ENCODE peak calls at places on chromosome 1, in seven cellular contexts. I is stomach, A is fibroblast of pulmonary artery, G is mammary epithelial cell, O is right atrium auricular region, K is IMR-90, E is ovary. Y is an unnamed sample.

GRCh38 chr1:241473026-241473425 is 46.5 kb downstream of the FH start:
- DNase-seq in I (no peak), A (no peak), G (no peak), O (no peak), K (no peak), E (no peak), Y (no peak)

GRCh38 chr1:107804134-107804533 is 160.8 kb downstream of the VAV3 start:
- DNase-seq in I (no peak), A (no peak), G (no peak), O (no peak), K (no peak), E (no peak), Y (no peak)

GRCh38 chr1:114126696-114127095 is 27.0 kb downstream of the SYT6 start:
- DNase-seq in I (no peak), A (no peak), G (no peak), O (no peak), K (no peak), E (no peak), Y (no peak)

GRCh38 chr1:26284597-26285351 is 4.9 kb downstream of the SH3BGRL3 start:
- DNase-seq in I (peak), A (peak), G (peak), O (peak), K (peak), E (peak), Y (peak)

GRCh38 chr1:89854140-89854539 is 33.3 kb downstream of the LRRC8D start:
- DNase-seq in I (no peak), A (no peak), G (no peak), O (no peak), K (no peak), E (no peak), Y (no peak)

GRCh38 chr1:173139706-173140105 is 67.4 kb downstream of the TNFSF4 start:
- DNase-seq in I (no peak), A (no peak), G (no peak), O (no peak), K (no peak), E (no peak), Y (no peak)

GRCh38 chr1:6512245-6512907 is 20.9 kb upstream of the PLEKHG5 start:
- DNase-seq in I (no peak), A (no peak), G (no peak), O (no peak), K (no peak), E (no peak), Y (no peak)

GRCh38 chr1:9753121-9753531 is 70.6 kb downstream of the CLSTN1 start:
- DNase-seq in I (no peak), A (peak), G (peak), O (no peak), K (peak), E (peak), Y (peak)

GRCh38 chr1:24329797-24330543 is 10.8 kb downstream of the GRHL3 start:
- DNase-seq in I (no peak), A (peak), G (peak), O (no peak), K (peak), E (no peak), Y (no peak)

GRCh38 chr1:214791961-214792360 is 189.0 kb downstream of the CENPF start:
- DNase-seq in I (no peak), A (peak), G (no peak), O (no peak), K (peak), E (no peak), Y (peak)

GRCh38 chr1:84889437-84889836 is 3.6 kb downstream of the LPAR3 start:
- DNase-seq in I (no peak), A (peak), G (no peak), O (no peak), K (no peak), E (no peak), Y (no peak)

GRCh38 chr1:2777428-2778219 is 23.9 kb downstream of the TTC34 start:
- DNase-seq in I (no peak), A (no peak), G (no peak), O (no peak), K (no peak), E (no peak), Y (no peak)

GRCh38 chr1:36553591-36554417 is 71.1 kb upstream of the CSF3R start:
- DNase-seq in I (peak), A (peak), G (peak), O (no peak), K (peak), E (peak), Y (peak)

GRCh38 chr1:24643362-24644346 is 552 bp downstream of the SRRM1 start:
- DNase-seq in I (peak), A (no peak), G (peak), O (no peak), K (no peak), E (no peak), Y (no peak)

GRCh38 chr1:2119886-2120285 is 69.7 kb downstream of the PRKCZ start:
- DNase-seq in I (no peak), A (no peak), G (no peak), O (no peak), K (no peak), E (no peak), Y (no peak)

GRCh38 chr1:86833461-86834215 is 80.3 kb downstream of the SELENOF start:
- DNase-seq in I (peak), A (peak), G (peak), O (peak), K (peak), E (peak), Y (peak)

GRCh38 chr1:177487481-177487880 is 316.7 kb downstream of the BRINP2 start:
- DNase-seq in I (no peak), A (no peak), G (no peak), O (no peak), K (no peak), E (no peak), Y (no peak)

GRCh38 chr1:118659646-118660045 is 328.5 kb downstream of the TBX15 start:
- DNase-seq in I (no peak), A (no peak), G (no peak), O (no peak), K (no peak), E (no peak), Y (no peak)

GRCh38 chr1:19926296-19927129 is 3.1 kb upstream of the PLA2G2E start:
- DNase-seq in I (no peak), A (peak), G (peak), O (no peak), K (no peak), E (no peak), Y (no peak)

GRCh38 chr1:234589854-234590620 is 19.9 kb downstream of the IRF2BP2 start:
- DNase-seq in I (no peak), A (no peak), G (peak), O (no peak), K (no peak), E (no peak), Y (no peak)

GRCh38 chr1:234588402-234588801 is 21.6 kb downstream of the IRF2BP2 start:
- DNase-seq in I (no peak), A (no peak), G (no peak), O (no peak), K (no peak), E (no peak), Y (peak)

GRCh38 chr1:234591131-234591530 is 18.8 kb downstream of the IRF2BP2 start:
- DNase-seq in I (no peak), A (no peak), G (no peak), O (no peak), K (no peak), E (no peak), Y (no peak)

GRCh38 chr1:234586892-234587445 is 23.0 kb downstream of the IRF2BP2 start:
- DNase-seq in I (no peak), A (no peak), G (no peak), O (peak), K (no peak), E (no peak), Y (no peak)

GRCh38 chr1:234589064-234589765 is 20.8 kb downstream of the IRF2BP2 start:
- DNase-seq in I (no peak), A (no peak), G (peak), O (peak), K (no peak), E (no peak), Y (no peak)
- H3K4me3 ChIP-seq in I (no peak), A (no peak), G (no peak), O (no peak), K (no peak), E (no peak), Y (no peak)

GRCh38 chr1:31335007-31335406 is 37.9 kb downstream of the FABP3 start:
- DNase-seq in I (no peak), A (peak), G (peak), O (no peak), K (peak), E (no peak), Y (peak)
- TF ChIP-seq CTCF in I (peak), A (peak), G (peak), O (no peak), K (peak), E (peak), Y (peak)

GRCh38 chr1:199242162-199242561 is 603.3 kb downstream of the PTPRC start:
- DNase-seq in I (no peak), A (no peak), G (no peak), O (no peak), K (no peak), E (no peak), Y (no peak)
- H3K4me3 ChIP-seq in I (no peak), A (no peak), G (no peak), O (no peak), K (no peak), E (no peak), Y (no peak)

DNA sequence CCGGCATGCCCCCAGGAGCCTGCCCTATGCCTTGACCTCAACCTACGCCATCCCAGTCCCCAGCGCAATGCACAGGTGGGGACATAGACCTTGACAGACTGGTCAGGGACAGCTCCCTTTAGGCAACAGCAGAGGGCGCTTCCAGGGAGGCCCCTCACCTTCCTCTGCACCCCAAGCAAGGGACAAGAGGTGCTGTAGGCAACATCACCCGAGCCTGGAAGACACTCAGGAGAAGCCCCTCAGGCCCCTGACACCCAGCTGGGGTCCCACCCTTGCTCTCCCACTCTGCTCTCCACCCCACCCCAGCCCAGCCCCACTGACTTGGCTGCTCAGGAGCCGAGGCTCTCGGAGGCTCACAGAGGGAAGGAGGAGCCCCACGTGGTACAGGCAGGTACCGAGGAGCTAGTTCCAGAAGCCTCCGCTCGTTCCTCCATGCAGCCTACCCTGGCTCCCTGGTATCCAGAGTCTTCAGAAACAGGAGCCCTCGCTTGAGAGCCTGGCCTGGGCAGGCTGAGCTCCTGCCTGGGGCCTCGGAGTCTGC is 2.4 kb upstream of the WNT3A start:
- DNase-seq in I (peak), A (peak), G (peak), O (peak), K (no peak), E (no peak), Y (no peak)
- TF ChIP-seq CTCF in I (no peak), A (peak), G (peak), O (peak), K (peak), E (no peak), Y (peak)

GRCh38 chr1:39270368-39270767 is 65.9 kb downstream of the MACF1 start:
- DNase-seq in I (no peak), A (no peak), G (no peak), O (no peak), K (no peak), E (no peak), Y (no peak)
- H3K4me3 ChIP-seq in I (no peak), A (no peak), G (no peak), O (no peak), K (no peak), E (no peak), Y (no peak)

GRCh38 chr1:95957748-95958147 is 723.7 kb downstream of the RWDD3 start:
- DNase-seq in I (no peak), A (peak), G (no peak), O (no peak), K (no peak), E (no peak), Y (peak)

GRCh38 chr1:95951291-95951690 is 717.3 kb downstream of the RWDD3 start:
- DNase-seq in I (no peak), A (no peak), G (no peak), O (no peak), K (no peak), E (no peak), Y (no peak)

GRCh38 chr1:95953668-95954067 is 719.7 kb downstream of the RWDD3 start:
- DNase-seq in I (no peak), A (no peak), G (no peak), O (no peak), K (no peak), E (no peak), Y (no peak)

GRCh38 chr1:95956215-95956614 is 722.2 kb downstream of the RWDD3 start:
- DNase-seq in I (no peak), A (no peak), G (no peak), O (no peak), K (no peak), E (no peak), Y (no peak)

GRCh38 chr1:95953005-95953404 is 719.0 kb downstream of the RWDD3 start:
- DNase-seq in I (no peak), A (peak), G (no peak), O (no peak), K (peak), E (no peak), Y (no peak)
- TF ChIP-seq CTCF in I (no peak), A (peak), G (no peak), O (no peak), K (peak), E (no peak), Y (peak)

GRCh38 chr1:43359696-43360095 is 915 bp downstream of the CDC20 start:
- DNase-seq in I (no peak), A (no peak), G (no peak), O (no peak), K (no peak), E (no peak), Y (no peak)
- H3K4me3 ChIP-seq in I (no peak), A (peak), G (peak), O (peak), K (peak), E (no peak), Y (peak)

DNA sequence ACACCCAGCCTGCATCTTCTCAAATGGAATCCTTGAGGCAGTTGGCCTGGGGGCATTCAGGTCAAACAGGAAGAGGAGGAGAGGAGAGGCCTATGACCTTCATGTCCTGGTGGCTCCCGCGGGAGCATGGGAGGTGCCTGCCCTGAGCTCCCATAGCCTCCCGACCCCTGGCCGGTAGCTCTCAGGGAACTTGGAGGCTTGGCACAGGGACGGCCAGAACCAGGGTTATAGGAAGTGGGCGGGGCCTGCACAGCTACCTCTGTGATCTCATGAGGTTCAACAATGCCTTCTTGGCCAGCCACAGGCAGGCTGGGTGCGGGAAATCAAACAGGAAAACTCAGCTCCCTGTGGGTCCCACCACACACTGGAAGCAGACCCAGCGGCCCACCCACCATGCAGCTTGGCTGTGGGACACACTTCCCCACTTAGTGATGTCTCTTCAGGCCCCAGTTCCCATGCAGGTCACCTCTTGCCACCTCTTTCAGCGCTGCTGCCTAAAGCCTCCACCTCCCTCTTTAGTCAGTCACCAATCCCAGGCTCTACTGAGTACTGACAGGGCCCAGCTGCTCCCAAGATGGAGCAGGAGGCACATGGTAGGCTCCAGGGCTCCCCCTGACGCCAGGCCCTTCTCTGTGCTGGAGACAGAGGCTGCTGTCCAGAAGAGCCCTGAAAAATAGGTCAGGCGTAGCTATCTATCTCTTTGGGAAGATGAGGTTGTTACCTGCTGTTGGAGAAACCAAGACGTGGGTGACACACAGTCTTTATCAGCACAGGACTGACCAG is at the start of gene SLFNL1:
- DNase-seq in I (no peak), A (peak), G (no peak), O (peak), K (peak), E (no peak), Y (no peak)
- TF ChIP-seq CTCF in I (no peak), A (peak), G (no peak), O (no peak), K (peak), E (no peak), Y (no peak)